ENCODE peak calls at places on chromosomes 13 and 19, in five cellular contexts. One of them, this sample, is unnamed.

GRCh38 chr13:110491869-110492268 is 69.7 kb downstream of the RAB20 start:
- DNase-seq in adrenal gland: no peak
- DNase-seq in IMR-90: no peak
- DNase-seq in uterus: no peak
- DNase-seq in spleen: no peak
- DNase-seq in this sample: no peak

GRCh38 chr19:48815870-48816501 is 5.2 kb upstream of the BCAT2 start:
- DNase-seq in adrenal gland: peak; percentile 90
- DNase-seq in IMR-90: peak; percentile 43
- DNase-seq in uterus: no peak
- DNase-seq in spleen: no peak
- DNase-seq in this sample: peak; percentile 56

GRCh38 chr13:31204592-31204991 is 4.8 kb downstream of the B3GLCT start:
- DNase-seq in adrenal gland: no peak
- DNase-seq in IMR-90: peak; percentile 60
- DNase-seq in uterus: peak; percentile 43
- DNase-seq in spleen: no peak
- DNase-seq in this sample: no peak

GRCh38 chr13:112719556-112719955 is 29.7 kb downstream of the ATP11A start:
- DNase-seq in adrenal gland: no peak
- DNase-seq in IMR-90: no peak
- DNase-seq in uterus: no peak
- DNase-seq in spleen: no peak
- DNase-seq in this sample: no peak

GRCh38 chr19:46689358-46689757 is 27.6 kb downstream of the PRKD2 start:
- DNase-seq in adrenal gland: no peak
- DNase-seq in IMR-90: no peak
- DNase-seq in uterus: no peak
- DNase-seq in spleen: no peak
- DNase-seq in this sample: no peak

GRCh38 chr13:102399791-102400618 is 1.8 kb downstream of the FGF14 start:
- DNase-seq in adrenal gland: peak; percentile 65
- DNase-seq in IMR-90: no peak
- DNase-seq in uterus: no peak
- DNase-seq in spleen: peak; percentile 75
- DNase-seq in this sample: no peak

GRCh38 chr19:50803633-50804419 is 13.6 kb downstream of the ACP4 start:
- DNase-seq in adrenal gland: no peak
- DNase-seq in IMR-90: no peak
- DNase-seq in uterus: no peak
- DNase-seq in spleen: no peak
- DNase-seq in this sample: no peak

GRCh38 chr13:95426631-95427030 is 125.4 kb upstream of the ABCC4 start:
- DNase-seq in adrenal gland: no peak
- DNase-seq in IMR-90: no peak
- DNase-seq in uterus: no peak
- DNase-seq in spleen: no peak
- DNase-seq in this sample: no peak

GRCh38 chr19:49333426-49334288 is 1.5 kb upstream of the CD37 start:
- DNase-seq in adrenal gland: peak; percentile 50
- DNase-seq in IMR-90: peak; percentile 40
- DNase-seq in uterus: no peak
- DNase-seq in spleen: peak; percentile 97
- DNase-seq in this sample: no peak

GRCh38 chr13:75415720-75416119 is 66.2 kb downstream of the TBC1D4 start:
- DNase-seq in adrenal gland: no peak
- DNase-seq in IMR-90: peak; percentile 89
- DNase-seq in uterus: no peak
- DNase-seq in spleen: no peak
- DNase-seq in this sample: no peak

GRCh38 chr13:19861762-19862161 is 1.7 kb downstream of the ZMYM5 start:
- DNase-seq in adrenal gland: no peak
- DNase-seq in IMR-90: no peak
- DNase-seq in uterus: no peak
- DNase-seq in spleen: no peak
- DNase-seq in this sample: no peak

GRCh38 chr13:19864339-19865309 is 1.2 kb upstream of the ZMYM5 start:
- DNase-seq in adrenal gland: peak; percentile 87
- DNase-seq in IMR-90: peak; percentile 9
- DNase-seq in uterus: peak; percentile 67
- DNase-seq in spleen: peak; percentile 94
- DNase-seq in this sample: peak; percentile 61

GRCh38 chr13:19863323-19864017 is at the start of gene ZMYM5:
- DNase-seq in adrenal gland: peak; percentile 99
- DNase-seq in IMR-90: peak; percentile 99
- DNase-seq in uterus: peak; percentile 98
- DNase-seq in spleen: peak; percentile 100
- DNase-seq in this sample: peak; percentile 99

GRCh38 chr13:19862511-19863313 is 737 bp downstream of the ZMYM5 start:
- DNase-seq in adrenal gland: peak; percentile 62
- DNase-seq in IMR-90: peak; percentile 7
- DNase-seq in uterus: peak; percentile 31
- DNase-seq in spleen: peak; percentile 91
- DNase-seq in this sample: peak; percentile 19

GRCh38 chr13:19864018-19864338 is 529 bp upstream of the ZMYM5 start:
- DNase-seq in adrenal gland: peak; percentile 83
- DNase-seq in IMR-90: no peak
- DNase-seq in uterus: peak; percentile 72
- DNase-seq in spleen: no peak
- DNase-seq in this sample: peak; percentile 36
- TF ChIP-seq POLR2A in adrenal gland: no peak
- TF ChIP-seq POLR2A in IMR-90: no peak
- TF ChIP-seq POLR2A in uterus: no peak
- TF ChIP-seq POLR2A in spleen: no peak
- TF ChIP-seq POLR2A in this sample: no peak

GRCh38 chr13:94366677-94367076 is 112.8 kb downstream of the DCT start:
- DNase-seq in adrenal gland: no peak
- DNase-seq in IMR-90: no peak
- DNase-seq in uterus: no peak
- DNase-seq in spleen: no peak
- DNase-seq in this sample: no peak

GRCh38 chr13:94362411-94362909 is 117.0 kb downstream of the DCT start:
- DNase-seq in adrenal gland: peak; percentile 84
- DNase-seq in IMR-90: peak; percentile 95
- DNase-seq in uterus: peak; percentile 63
- DNase-seq in spleen: no peak
- DNase-seq in this sample: peak; percentile 62
- TF ChIP-seq POLR2A in adrenal gland: no peak
- TF ChIP-seq POLR2A in IMR-90: no peak
- TF ChIP-seq POLR2A in uterus: no peak
- TF ChIP-seq POLR2A in spleen: no peak
- TF ChIP-seq POLR2A in this sample: no peak

GRCh38 chr19:55643003-55643732 is at the start of gene ZNF581:
- DNase-seq in adrenal gland: peak; percentile 89
- DNase-seq in IMR-90: peak; percentile 78
- DNase-seq in uterus: peak; percentile 70
- DNase-seq in spleen: peak; percentile 94
- DNase-seq in this sample: peak; percentile 56
- TF ChIP-seq POLR2A in adrenal gland: no peak
- TF ChIP-seq POLR2A in IMR-90: peak; percentile 38
- TF ChIP-seq POLR2A in uterus: no peak
- TF ChIP-seq POLR2A in spleen: no peak
- TF ChIP-seq POLR2A in this sample: no peak

GRCh38 chr13:26253787-26254582 is at the start of gene CDK8:
- DNase-seq in adrenal gland: peak; percentile 92
- DNase-seq in IMR-90: peak; percentile 87
- DNase-seq in uterus: peak; percentile 89
- DNase-seq in spleen: peak; percentile 97
- DNase-seq in this sample: peak; percentile 92
- TF ChIP-seq POLR2A in adrenal gland: peak; percentile 31
- TF ChIP-seq POLR2A in IMR-90: peak; percentile 37
- TF ChIP-seq POLR2A in uterus: peak; percentile 23
- TF ChIP-seq POLR2A in spleen: no peak
- TF ChIP-seq POLR2A in this sample: peak; percentile 70

GRCh38 chr19:17389957-17390664 is 3.9 kb downstream of the CCDC194 start:
- DNase-seq in adrenal gland: no peak
- DNase-seq in IMR-90: no peak
- DNase-seq in uterus: no peak
- DNase-seq in spleen: no peak
- DNase-seq in this sample: no peak

GRCh38 chr19:17391371-17392151 is 2.4 kb downstream of the CCDC194 start:
- DNase-seq in adrenal gland: no peak
- DNase-seq in IMR-90: no peak
- DNase-seq in uterus: no peak
- DNase-seq in spleen: no peak
- DNase-seq in this sample: no peak

GRCh38 chr19:17389288-17389687 is 4.7 kb downstream of the CCDC194 start:
- DNase-seq in adrenal gland: no peak
- DNase-seq in IMR-90: no peak
- DNase-seq in uterus: no peak
- DNase-seq in spleen: no peak
- DNase-seq in this sample: no peak

GRCh38 chr19:17393914-17394313 is at the start of gene CCDC194:
- DNase-seq in adrenal gland: no peak
- DNase-seq in IMR-90: no peak
- DNase-seq in uterus: no peak
- DNase-seq in spleen: no peak
- DNase-seq in this sample: no peak

GRCh38 chr19:17390665-17391370 is 3.2 kb downstream of the CCDC194 start:
- DNase-seq in adrenal gland: peak; percentile 95
- DNase-seq in IMR-90: peak; percentile 87
- DNase-seq in uterus: peak; percentile 89
- DNase-seq in spleen: peak; percentile 96
- DNase-seq in this sample: peak; percentile 85
- TF ChIP-seq POLR2A in adrenal gland: no peak
- TF ChIP-seq POLR2A in IMR-90: no peak
- TF ChIP-seq POLR2A in uterus: peak; percentile 17
- TF ChIP-seq POLR2A in spleen: no peak
- TF ChIP-seq POLR2A in this sample: peak; percentile 12

GRCh38 chr19:35247526-35248309 is 1.1 kb upstream of the LSR start:
- DNase-seq in adrenal gland: peak; percentile 85
- DNase-seq in IMR-90: no peak
- DNase-seq in uterus: no peak
- DNase-seq in spleen: peak; percentile 87
- DNase-seq in this sample: peak; percentile 88
- TF ChIP-seq POLR2A in adrenal gland: no peak
- TF ChIP-seq POLR2A in IMR-90: no peak
- TF ChIP-seq POLR2A in uterus: no peak
- TF ChIP-seq POLR2A in spleen: no peak
- TF ChIP-seq POLR2A in this sample: peak; percentile 15

This sample was measured in prostate gland.